ENCODE peak calls at places on chromosomes 7 and 10, in four cellular contexts. T is right lobe of liver, F is colonic mucosa, X is gastrocnemius medialis. Q is an unnamed sample. For H3K4me1, the result is how much of the 10 kb centered on the place peaks cover.

GRCh38 chr10:23099816-23100215 is 4.4 kb downstream of the MSRB2 start:
- DNase-seq in T (no peak), F (peak), X (no peak), Q (no peak)

GRCh38 chr10:63156236-63156635 is 23.1 kb downstream of the NRBF2 start:
- DNase-seq in T (no peak), F (no peak), X (no peak), Q (no peak)

GRCh38 chr7:75998038-75998437 is 3.6 kb upstream of the TMEM120A start:
- DNase-seq in T (no peak), F (no peak), X (no peak), Q (no peak)

GRCh38 chr7:90262438-90262837 is 17.5 kb downstream of the CFAP69 start:
- DNase-seq in T (no peak), F (no peak), X (no peak), Q (no peak)

GRCh38 chr7:80078159-80078731 is 56.4 kb upstream of the GNAI1 start:
- DNase-seq in T (no peak), F (no peak), X (no peak), Q (no peak)

GRCh38 chr10:18312385-18313145 is 172.3 kb downstream of the CACNB2 start:
- DNase-seq in T (no peak), F (no peak), X (no peak), Q (no peak)

GRCh38 chr7:23106491-23106800 is 861 bp downstream of the KLHL7 start:
- DNase-seq in T (no peak), F (no peak), X (no peak), Q (no peak)

GRCh38 chr10:77236700-77237099 is 400.9 kb downstream of the KCNMA1 start:
- DNase-seq in T (no peak), F (no peak), X (no peak), Q (no peak)

GRCh38 chr10:131406676-131407392 is 95.3 kb upstream of the TCERG1L start:
- DNase-seq in T (no peak), F (no peak), X (no peak), Q (no peak)

GRCh38 chr10:104824378-104825006 is 183.4 kb downstream of the SORCS3 start:
- DNase-seq in T (peak), F (no peak), X (no peak), Q (no peak)

GRCh38 chr7:117110480-117111315 is 157.4 kb downstream of the ST7 start:
- DNase-seq in T (no peak), F (no peak), X (peak), Q (no peak)

GRCh38 chr7:128075536-128076095 is 44.4 kb upstream of the LRRC4 start:
- DNase-seq in T (no peak), F (no peak), X (no peak), Q (no peak)

GRCh38 chr7:23184709-23185354 is 3.0 kb downstream of the NUP42 start:
- DNase-seq in T (no peak), F (peak), X (no peak), Q (no peak)

GRCh38 chr10:110214380-110214826 is 7.0 kb downstream of the MXI1 start:
- DNase-seq in T (no peak), F (no peak), X (no peak), Q (no peak)

GRCh38 chr7:122438001-122438400 is 133.5 kb upstream of the FEZF1 start:
- DNase-seq in T (no peak), F (no peak), X (no peak), Q (no peak)

GRCh38 chr10:97810476-97810875 is 38.7 kb upstream of the SFRP5 start:
- DNase-seq in T (no peak), F (no peak), X (no peak), Q (no peak)

GRCh38 chr10:130428936-130429335 is 292.7 kb downstream of the GLRX3 start:
- DNase-seq in T (no peak), F (no peak), X (no peak), Q (no peak)

GRCh38 chr10:91286572-91286971 is 66.1 kb downstream of the PCGF5 start:
- DNase-seq in T (no peak), F (no peak), X (no peak), Q (no peak)

GRCh38 chr7:4753610-4754432 is 21.6 kb upstream of the AP5Z1 start:
- DNase-seq in T (peak), F (peak), X (peak), Q (peak)

GRCh38 chr10:101769541-101770180 is 6.3 kb downstream of the FGF8 start:
- DNase-seq in T (no peak), F (no peak), X (no peak), Q (no peak)

GRCh38 chr10:16732376-16732775 is 84.8 kb downstream of the RSU1 start:
- DNase-seq in T (no peak), F (no peak), X (no peak), Q (no peak)

GRCh38 chr7:29990931-29991330 is 1.3 kb upstream of the SCRN1 start:
- DNase-seq in T (no peak), F (no peak), X (no peak), Q (no peak)

GRCh38 chr7:43876266-43876665 is 6.9 kb upstream of the MRPS24 start:
- DNase-seq in T (no peak), F (no peak), X (no peak), Q (no peak)

GRCh38 chr10:96831867-96832720 is at the start of gene LCOR:
- DNase-seq in T (peak), F (peak), X (peak), Q (peak)

GRCh38 chr10:100009283-100009792 is 409 bp downstream of the DNMBP start:
- DNase-seq in T (peak), F (peak), X (peak), Q (no peak)

GRCh38 chr7:54932818-54933543 is 85.8 kb upstream of the EGFR start:
- DNase-seq in T (peak), F (peak), X (peak), Q (peak)

GRCh38 chr10:108663551-108663950 is 1259.8 kb downstream of the XPNPEP1 start:
- DNase-seq in T (no peak), F (no peak), X (no peak), Q (no peak)

DNA sequence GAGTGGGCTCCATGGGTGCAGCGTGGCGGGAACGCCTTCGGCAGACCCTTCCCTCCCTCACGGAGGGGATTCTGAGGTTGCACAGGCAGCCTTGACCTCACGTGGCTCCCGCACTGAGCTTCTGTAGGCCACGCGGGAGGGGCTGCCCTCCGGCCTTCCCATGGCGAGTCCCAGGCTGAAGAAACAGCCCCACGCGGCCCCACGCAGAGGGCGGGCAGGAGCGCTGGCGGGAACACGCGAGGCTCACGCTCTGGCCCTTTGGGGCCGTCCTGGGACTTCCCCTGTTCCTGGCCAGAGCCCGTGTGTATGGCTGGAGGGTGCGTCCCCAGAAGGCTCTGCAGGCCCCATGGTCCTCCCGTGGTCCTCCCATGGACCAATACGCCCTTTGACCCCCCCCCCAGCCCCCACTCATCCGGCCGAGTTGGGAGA is 21.7 kb upstream of the NKX6-2 start:
- DNase-seq in T (peak), F (no peak), X (peak), Q (peak)
- H3K4me3 ChIP-seq in T (no peak), F (no peak), X (no peak), Q (no peak)

GRCh38 chr7:82286096-82286841 is 157.3 kb downstream of the CACNA2D1 start:
- DNase-seq in T (no peak), F (no peak), X (no peak), Q (no peak)
- H3K27ac ChIP-seq in T (no peak), F (no peak), X (peak), Q (no peak)

DNA sequence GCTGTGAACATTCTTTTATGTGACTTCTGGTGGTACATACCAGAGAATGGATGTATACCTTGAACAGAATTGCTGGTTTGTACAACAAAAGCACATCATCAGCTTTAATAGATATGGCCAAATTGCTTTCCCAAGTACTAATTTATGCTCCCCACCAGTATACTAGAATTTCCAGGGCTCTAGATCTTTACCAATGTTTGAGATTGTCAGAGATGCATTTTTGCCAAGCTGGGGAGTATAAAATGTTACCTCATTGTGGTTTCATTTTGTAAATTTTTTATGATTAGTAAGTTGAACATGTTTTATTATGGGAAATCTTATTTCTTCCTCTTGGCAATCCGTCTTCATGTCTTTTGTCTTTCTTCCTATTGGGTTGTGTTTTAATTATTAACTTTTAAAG is 179.9 kb upstream of the TMEM106B start:
- DNase-seq in T (no peak), F (no peak), X (no peak), Q (no peak)
- H3K4me1 ChIP-seq in T (under half), F (under half), X (under half), Q (under half)

GRCh38 chr10:126391162-126391880 is 3.0 kb upstream of the ADAM12 start:
- DNase-seq in T (no peak), F (no peak), X (no peak), Q (no peak)
- H3K4me3 ChIP-seq in T (no peak), F (no peak), X (no peak), Q (no peak)

GRCh38 chr10:86020139-86020538 is 346.5 kb downstream of the GRID1 start:
- DNase-seq in T (no peak), F (no peak), X (no peak), Q (no peak)
- H3K27ac ChIP-seq in T (no peak), F (no peak), X (no peak), Q (no peak)

GRCh38 chr7:25658375-25658774 is 430.1 kb upstream of the NPVF start:
- DNase-seq in T (no peak), F (no peak), X (no peak), Q (no peak)

GRCh38 chr7:25656581-25657026 is 428.3 kb upstream of the NPVF start:
- DNase-seq in T (no peak), F (no peak), X (no peak), Q (no peak)

GRCh38 chr7:25662881-25663588 is 434.7 kb upstream of the NPVF start:
- DNase-seq in T (no peak), F (no peak), X (peak), Q (no peak)

GRCh38 chr7:25656071-25656470 is 427.8 kb upstream of the NPVF start:
- DNase-seq in T (no peak), F (no peak), X (no peak), Q (no peak)

DNA sequence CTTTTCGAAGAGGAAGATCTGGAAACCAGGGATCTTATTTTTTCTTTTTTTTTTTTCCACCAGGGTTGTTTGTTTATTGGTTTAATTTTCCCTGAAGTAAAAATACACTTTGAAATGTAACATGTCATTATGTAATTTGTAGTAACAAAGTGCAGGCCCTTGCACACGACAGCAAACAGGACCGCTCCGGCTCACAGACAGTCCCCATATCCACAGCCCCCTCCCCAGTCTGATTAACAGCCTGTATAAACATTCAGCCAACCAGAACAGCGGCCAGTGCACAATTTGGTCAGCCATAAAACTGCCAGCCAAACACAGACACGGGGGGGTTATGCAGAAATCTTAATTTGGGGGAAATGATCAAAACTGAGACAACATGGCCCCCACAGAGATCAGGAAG is 431.6 kb upstream of the NPVF start:
- DNase-seq in T (no peak), F (no peak), X (no peak), Q (no peak)
- H3K4me1 ChIP-seq in T (under half), F (under half), X (under half), Q (under half)

DNA sequence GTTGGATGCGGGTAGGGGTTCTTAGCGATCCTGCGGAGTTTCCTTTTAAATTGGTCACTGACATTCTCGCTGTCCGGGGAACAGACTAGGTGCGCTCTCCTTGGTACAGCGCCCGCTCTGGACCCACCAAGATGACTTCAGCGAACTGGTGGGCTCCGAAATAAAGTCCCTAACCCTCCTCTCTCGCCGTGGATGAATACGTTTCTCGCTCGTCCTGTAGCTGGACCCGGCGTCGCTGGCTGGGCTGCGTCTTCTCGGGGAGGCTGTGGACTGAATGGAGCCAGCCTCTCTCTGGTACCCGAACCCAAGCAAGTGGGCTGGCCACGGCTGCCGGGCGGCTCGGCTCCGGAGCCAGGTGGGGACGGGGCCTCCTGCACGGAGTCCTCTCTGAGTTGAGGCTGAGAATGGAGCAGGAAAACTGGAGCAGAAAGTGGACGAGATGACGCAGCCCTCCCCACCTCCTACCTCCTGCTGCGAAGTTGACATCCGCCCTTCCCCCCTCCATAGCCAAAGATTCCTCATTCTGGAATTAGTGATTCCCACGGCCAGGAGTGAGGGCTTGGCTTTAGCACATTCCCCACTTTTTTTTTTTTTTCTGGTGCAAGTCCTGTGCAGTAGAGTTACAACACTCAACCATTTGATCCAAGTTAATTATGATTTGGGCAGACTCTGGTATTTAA is 1.5 kb downstream of the UNC5B start:
- DNase-seq in T (no peak), F (peak), X (no peak), Q (peak)
- H3K4me3 ChIP-seq in T (peak), F (peak), X (peak), Q (peak)

GRCh38 chr7:77393954-77394353 is 22.2 kb downstream of the GSAP start:
- DNase-seq in T (no peak), F (no peak), X (no peak), Q (no peak)
- H3K27ac ChIP-seq in T (no peak), F (no peak), X (no peak), Q (no peak)

GRCh38 chr7:234712-235553 is 42.6 kb downstream of the FAM20C start:
- DNase-seq in T (peak), F (peak), X (peak), Q (peak)

GRCh38 chr7:233456-234035 is 41.2 kb downstream of the FAM20C start:
- DNase-seq in T (no peak), F (no peak), X (no peak), Q (no peak)

GRCh38 chr7:235576-236395 is 43.4 kb downstream of the FAM20C start:
- DNase-seq in T (peak), F (no peak), X (peak), Q (no peak)

GRCh38 chr7:232571-233455 is 40.4 kb downstream of the FAM20C start:
- DNase-seq in T (no peak), F (no peak), X (peak), Q (peak)

DNA sequence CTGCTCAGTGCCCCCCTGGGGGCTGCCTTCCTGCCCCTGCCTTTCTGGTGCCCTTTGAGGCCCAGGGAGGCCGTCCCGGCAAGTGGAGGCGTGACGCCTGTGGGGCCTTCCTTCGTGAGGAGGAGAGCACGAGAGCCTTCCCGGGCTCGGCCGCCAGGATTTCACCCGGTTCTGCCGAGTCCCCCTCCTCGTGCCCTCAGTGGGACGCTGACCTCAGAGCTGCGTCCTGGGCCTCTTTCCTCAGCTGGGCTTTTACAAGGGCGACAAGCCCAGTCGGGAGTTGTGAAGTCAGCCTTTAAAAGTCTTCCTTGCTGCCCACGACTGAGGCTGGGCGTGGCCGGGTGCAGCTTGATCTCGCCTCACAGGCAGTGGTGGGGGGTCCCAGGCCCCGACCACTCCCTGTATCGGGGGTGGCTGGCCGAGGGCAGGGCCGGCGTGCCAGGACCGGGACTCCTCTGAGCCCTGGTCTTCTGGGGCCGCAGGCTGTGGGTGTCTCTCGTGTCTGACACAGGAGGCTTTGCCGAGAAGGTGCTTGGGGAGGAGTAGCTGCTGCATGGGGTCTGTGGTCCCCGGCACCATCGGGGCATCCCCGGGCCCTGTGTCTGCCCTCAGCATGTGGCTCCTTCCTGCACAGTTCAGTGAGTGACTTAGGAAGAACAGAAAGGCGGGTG is 41.8 kb downstream of the FAM20C start:
- DNase-seq in T (no peak), F (peak), X (peak), Q (peak)
- H3K4me1 ChIP-seq in T (under half), F (under half), X (half or more), Q (under half)

Q was measured in aorta.